ENCODE peak calls at places on chromosomes 2 and 18, in five cellular contexts. One of them, this sample, is unnamed.

GRCh38 chr2:214960677-214961076 is 151.2 kb upstream of the BARD1 start:
- DNase-seq in right cardiac atrium: no peak
- DNase-seq in astrocyte of the spinal cord: peak
- DNase-seq in GM12878: no peak
- DNase-seq in uterus: no peak
- DNase-seq in this sample: no peak

GRCh38 chr2:64502860-64503259 is 21.3 kb upstream of the AFTPH start:
- DNase-seq in GM12878: no peak
- DNase-seq in uterus: no peak
- DNase-seq in astrocyte of the spinal cord: no peak
- DNase-seq in right cardiac atrium: no peak
- DNase-seq in this sample: no peak

GRCh38 chr2:232662486-232663260 is 29.3 kb downstream of the EFHD1 start:
- DNase-seq in astrocyte of the spinal cord: no peak
- DNase-seq in right cardiac atrium: no peak
- DNase-seq in uterus: no peak
- DNase-seq in GM12878: no peak
- DNase-seq in this sample: no peak

GRCh38 chr2:54176577-54176976 is 61.2 kb downstream of the ACYP2 start:
- DNase-seq in right cardiac atrium: peak
- DNase-seq in GM12878: no peak
- DNase-seq in uterus: peak
- DNase-seq in astrocyte of the spinal cord: peak
- DNase-seq in this sample: no peak

GRCh38 chr2:94994063-94994913 is 31.2 kb upstream of the MAL start:
- DNase-seq in right cardiac atrium: no peak
- DNase-seq in astrocyte of the spinal cord: no peak
- DNase-seq in uterus: no peak
- DNase-seq in GM12878: no peak
- DNase-seq in this sample: no peak

GRCh38 chr2:184692137-184692734 is 93.9 kb downstream of the ZNF804A start:
- DNase-seq in GM12878: no peak
- DNase-seq in astrocyte of the spinal cord: peak
- DNase-seq in right cardiac atrium: no peak
- DNase-seq in uterus: no peak
- DNase-seq in this sample: no peak

GRCh38 chr2:45909677-45910191 is 258.3 kb downstream of the PRKCE start:
- DNase-seq in GM12878: no peak
- DNase-seq in right cardiac atrium: no peak
- DNase-seq in astrocyte of the spinal cord: peak
- DNase-seq in uterus: no peak
- DNase-seq in this sample: no peak

GRCh38 chr2:241796209-241796608 is 12.8 kb upstream of the NEU4 start:
- DNase-seq in GM12878: no peak
- DNase-seq in right cardiac atrium: no peak
- DNase-seq in astrocyte of the spinal cord: no peak
- DNase-seq in uterus: peak
- DNase-seq in this sample: no peak

GRCh38 chr2:2942225-2942624 is 435.4 kb downstream of the EIPR1 start:
- DNase-seq in right cardiac atrium: no peak
- DNase-seq in uterus: no peak
- DNase-seq in astrocyte of the spinal cord: no peak
- DNase-seq in GM12878: no peak
- DNase-seq in this sample: no peak

GRCh38 chr2:13114391-13114790 is 397.7 kb downstream of the TRIB2 start:
- DNase-seq in GM12878: no peak
- DNase-seq in uterus: no peak
- DNase-seq in astrocyte of the spinal cord: peak
- DNase-seq in right cardiac atrium: peak
- DNase-seq in this sample: no peak

GRCh38 chr2:30769891-30770462 is 37.3 kb downstream of the CAPN13 start:
- DNase-seq in uterus: no peak
- DNase-seq in right cardiac atrium: no peak
- DNase-seq in astrocyte of the spinal cord: no peak
- DNase-seq in GM12878: no peak
- DNase-seq in this sample: no peak

GRCh38 chr2:156156580-156156979 is 175.9 kb downstream of the NR4A2 start:
- DNase-seq in uterus: no peak
- DNase-seq in right cardiac atrium: no peak
- DNase-seq in GM12878: no peak
- DNase-seq in astrocyte of the spinal cord: no peak
- DNase-seq in this sample: no peak

GRCh38 chr2:141728886-141729285 is 401.9 kb downstream of the LRP1B start:
- DNase-seq in astrocyte of the spinal cord: no peak
- DNase-seq in GM12878: no peak
- DNase-seq in right cardiac atrium: no peak
- DNase-seq in uterus: no peak
- DNase-seq in this sample: no peak

GRCh38 chr18:50274044-50274442 is 7.3 kb downstream of the MBD1 start:
- DNase-seq in right cardiac atrium: no peak
- DNase-seq in GM12878: no peak
- DNase-seq in uterus: no peak
- DNase-seq in astrocyte of the spinal cord: no peak
- DNase-seq in this sample: no peak

GRCh38 chr2:180033993-180034894 is 27.1 kb upstream of the CWC22 start:
- DNase-seq in astrocyte of the spinal cord: peak
- DNase-seq in uterus: no peak
- DNase-seq in GM12878: no peak
- DNase-seq in right cardiac atrium: peak
- DNase-seq in this sample: no peak

GRCh38 chr2:64644240-64645013 is 9.3 kb downstream of the SERTAD2 start:
- DNase-seq in right cardiac atrium: peak
- DNase-seq in GM12878: no peak
- DNase-seq in astrocyte of the spinal cord: peak
- DNase-seq in uterus: peak
- DNase-seq in this sample: peak

GRCh38 chr2:127508621-127509034 is 17.7 kb downstream of the IWS1 start:
- DNase-seq in uterus: peak
- DNase-seq in GM12878: no peak
- DNase-seq in astrocyte of the spinal cord: peak
- DNase-seq in right cardiac atrium: peak
- DNase-seq in this sample: no peak

GRCh38 chr2:73979021-73979420 is 5.7 kb upstream of the TET3 start:
- DNase-seq in GM12878: no peak
- DNase-seq in right cardiac atrium: no peak
- DNase-seq in astrocyte of the spinal cord: no peak
- DNase-seq in uterus: no peak
- DNase-seq in this sample: no peak

GRCh38 chr18:24632158-24632988 is 171.9 kb downstream of the HRH4 start:
- DNase-seq in astrocyte of the spinal cord: no peak
- DNase-seq in right cardiac atrium: peak
- DNase-seq in GM12878: no peak
- DNase-seq in uterus: no peak
- DNase-seq in this sample: no peak

GRCh38 chr2:26911911-26912861 is 58.3 kb upstream of the MAPRE3 start:
- DNase-seq in GM12878: no peak
- DNase-seq in right cardiac atrium: peak
- DNase-seq in uterus: no peak
- DNase-seq in astrocyte of the spinal cord: no peak
- DNase-seq in this sample: no peak

GRCh38 chr2:134681201-134681600 is 37.6 kb downstream of the TMEM163 start:
- DNase-seq in astrocyte of the spinal cord: no peak
- DNase-seq in GM12878: no peak
- DNase-seq in right cardiac atrium: no peak
- DNase-seq in uterus: no peak
- DNase-seq in this sample: no peak

GRCh38 chr18:21453512-21453862 is 147.0 kb downstream of the ESCO1 start:
- DNase-seq in uterus: peak
- DNase-seq in astrocyte of the spinal cord: no peak
- DNase-seq in right cardiac atrium: no peak
- DNase-seq in GM12878: no peak
- DNase-seq in this sample: no peak

GRCh38 chr18:73235491-73235890 is 367.7 kb upstream of the NETO1 start:
- DNase-seq in right cardiac atrium: no peak
- DNase-seq in uterus: no peak
- DNase-seq in astrocyte of the spinal cord: peak
- DNase-seq in GM12878: peak
- DNase-seq in this sample: no peak

GRCh38 chr18:13608791-13609552 is 117.4 kb downstream of the FAM210A start:
- DNase-seq in GM12878: no peak
- DNase-seq in uterus: no peak
- DNase-seq in astrocyte of the spinal cord: no peak
- DNase-seq in right cardiac atrium: no peak
- DNase-seq in this sample: no peak

GRCh38 chr2:235506997-235507615 is 13.3 kb downstream of the AGAP1 start:
- DNase-seq in astrocyte of the spinal cord: no peak
- DNase-seq in uterus: no peak
- DNase-seq in GM12878: no peak
- DNase-seq in right cardiac atrium: no peak
- DNase-seq in this sample: no peak

GRCh38 chr2:65232636-65233035 is 5.0 kb downstream of the ACTR2 start:
- DNase-seq in uterus: no peak
- DNase-seq in astrocyte of the spinal cord: peak
- DNase-seq in GM12878: no peak
- DNase-seq in right cardiac atrium: no peak
- DNase-seq in this sample: peak

GRCh38 chr2:157443795-157444642 is at the start of gene CYTIP:
- DNase-seq in right cardiac atrium: peak
- DNase-seq in astrocyte of the spinal cord: no peak
- DNase-seq in GM12878: peak
- DNase-seq in uterus: no peak
- DNase-seq in this sample: peak

GRCh38 chr2:143939976-143940375 is 579.9 kb downstream of the ZEB2 start:
- DNase-seq in GM12878: no peak
- DNase-seq in astrocyte of the spinal cord: peak
- DNase-seq in uterus: no peak
- DNase-seq in right cardiac atrium: no peak
- DNase-seq in this sample: no peak

GRCh38 chr2:144939590-144939989 is 419.7 kb upstream of the ZEB2 start:
- DNase-seq in right cardiac atrium: no peak
- DNase-seq in astrocyte of the spinal cord: no peak
- DNase-seq in GM12878: no peak
- DNase-seq in uterus: no peak
- DNase-seq in this sample: no peak

GRCh38 chr2:110818767-110819481 is 86.6 kb downstream of the ACOXL start:
- DNase-seq in right cardiac atrium: no peak
- DNase-seq in GM12878: no peak
- DNase-seq in uterus: no peak
- DNase-seq in astrocyte of the spinal cord: no peak
- DNase-seq in this sample: no peak

GRCh38 chr2:149008381-149008780 is 30.1 kb upstream of the LYPD6B start:
- DNase-seq in uterus: no peak
- DNase-seq in astrocyte of the spinal cord: no peak
- DNase-seq in GM12878: no peak
- DNase-seq in right cardiac atrium: no peak
- DNase-seq in this sample: no peak

GRCh38 chr2:85826990-85827878 is 61.6 kb downstream of the ST3GAL5 start:
- DNase-seq in uterus: peak
- DNase-seq in GM12878: no peak
- DNase-seq in astrocyte of the spinal cord: peak
- DNase-seq in right cardiac atrium: peak
- DNase-seq in this sample: peak

GRCh38 chr18:50656841-50657470 is 97.1 kb downstream of the MAPK4 start:
- DNase-seq in astrocyte of the spinal cord: no peak
- DNase-seq in uterus: no peak
- DNase-seq in GM12878: no peak
- DNase-seq in right cardiac atrium: no peak
- DNase-seq in this sample: no peak

GRCh38 chr18:49021433-49022129 is 70.8 kb upstream of the SMAD7 start:
- DNase-seq in astrocyte of the spinal cord: peak
- DNase-seq in GM12878: peak
- DNase-seq in right cardiac atrium: peak
- DNase-seq in uterus: no peak
- DNase-seq in this sample: no peak

GRCh38 chr2:80489718-80490117 is 185.2 kb upstream of the LRRTM1 start:
- DNase-seq in right cardiac atrium: no peak
- DNase-seq in astrocyte of the spinal cord: peak
- DNase-seq in uterus: no peak
- DNase-seq in GM12878: no peak
- DNase-seq in this sample: no peak

GRCh38 chr18:50117876-50118275 is 77.1 kb downstream of the MYO5B start:
- DNase-seq in right cardiac atrium: no peak
- DNase-seq in GM12878: no peak
- DNase-seq in astrocyte of the spinal cord: no peak
- DNase-seq in uterus: no peak
- DNase-seq in this sample: no peak

GRCh38 chr2:11421863-11422490 is 44.0 kb downstream of the E2F6 start:
- DNase-seq in right cardiac atrium: no peak
- DNase-seq in uterus: no peak
- DNase-seq in astrocyte of the spinal cord: no peak
- DNase-seq in GM12878: no peak
- DNase-seq in this sample: no peak

GRCh38 chr18:29501952-29502351 is 1325.0 kb upstream of the CDH2 start:
- DNase-seq in GM12878: no peak
- DNase-seq in astrocyte of the spinal cord: peak
- DNase-seq in right cardiac atrium: no peak
- DNase-seq in uterus: no peak
- DNase-seq in this sample: no peak

DNA sequence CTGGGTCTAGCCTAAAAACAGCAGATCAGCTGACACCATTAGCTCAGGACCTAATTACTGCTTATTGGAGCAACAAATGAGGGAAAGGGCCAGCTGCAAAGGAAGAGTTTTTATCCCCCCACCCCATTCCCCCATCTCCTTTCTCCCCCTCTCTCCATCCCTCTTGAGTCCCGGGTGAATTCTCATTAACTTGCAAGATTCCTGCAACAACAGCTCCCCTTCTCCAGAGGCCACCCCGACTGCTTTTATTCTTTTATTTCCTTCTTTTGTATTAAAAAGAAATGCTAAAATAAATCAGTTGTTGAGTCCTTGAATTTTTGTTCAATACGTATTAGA is 473 bp upstream of the NOL4 start:
- DNase-seq in uterus: no peak
- DNase-seq in astrocyte of the spinal cord: no peak
- DNase-seq in GM12878: no peak
- DNase-seq in right cardiac atrium: no peak
- DNase-seq in this sample: no peak
- H3K4me3 ChIP-seq in uterus: no peak
- H3K4me3 ChIP-seq in astrocyte of the spinal cord: peak
- H3K4me3 ChIP-seq in GM12878: no peak
- H3K4me3 ChIP-seq in right cardiac atrium: peak
- H3K4me3 ChIP-seq in this sample: peak

GRCh38 chr18:62869327-62869726 is 154.0 kb downstream of the PHLPP1 start:
- DNase-seq in GM12878: peak
- DNase-seq in right cardiac atrium: no peak
- DNase-seq in uterus: no peak
- DNase-seq in astrocyte of the spinal cord: no peak
- DNase-seq in this sample: peak
- H3K4me3 ChIP-seq in GM12878: peak
- H3K4me3 ChIP-seq in right cardiac atrium: no peak
- H3K4me3 ChIP-seq in uterus: no peak
- H3K4me3 ChIP-seq in astrocyte of the spinal cord: no peak
- H3K4me3 ChIP-seq in this sample: peak

GRCh38 chr2:171523969-171524401 is 1.7 kb downstream of the CYBRD1 start:
- DNase-seq in astrocyte of the spinal cord: no peak
- DNase-seq in GM12878: no peak
- DNase-seq in right cardiac atrium: peak
- DNase-seq in uterus: no peak
- DNase-seq in this sample: no peak
- H3K4me3 ChIP-seq in astrocyte of the spinal cord: peak
- H3K4me3 ChIP-seq in GM12878: peak
- H3K4me3 ChIP-seq in right cardiac atrium: peak
- H3K4me3 ChIP-seq in uterus: peak
- H3K4me3 ChIP-seq in this sample: peak

GRCh38 chr2:159921752-159922404 is 123.9 kb upstream of the CD302 start:
- DNase-seq in uterus: peak
- DNase-seq in right cardiac atrium: peak
- DNase-seq in astrocyte of the spinal cord: peak
- DNase-seq in GM12878: no peak
- DNase-seq in this sample: peak
- H3K4me3 ChIP-seq in uterus: no peak
- H3K4me3 ChIP-seq in right cardiac atrium: no peak
- H3K4me3 ChIP-seq in astrocyte of the spinal cord: no peak
- H3K4me3 ChIP-seq in GM12878: peak
- H3K4me3 ChIP-seq in this sample: peak

GRCh38 chr2:207156451-207157161 is 9.1 kb downstream of the KLF7 start:
- DNase-seq in right cardiac atrium: no peak
- DNase-seq in GM12878: no peak
- DNase-seq in astrocyte of the spinal cord: peak
- DNase-seq in uterus: no peak
- DNase-seq in this sample: peak
- H3K4me3 ChIP-seq in right cardiac atrium: no peak
- H3K4me3 ChIP-seq in GM12878: no peak
- H3K4me3 ChIP-seq in astrocyte of the spinal cord: no peak
- H3K4me3 ChIP-seq in uterus: no peak
- H3K4me3 ChIP-seq in this sample: no peak

This sample was measured in GM06990.